ENCODE peak calls at places on chromosomes 16 and 17, in six cellular contexts. O is lower lobe of right lung; I is A549; R is left lung; W is mammary epithelial cell; U is CD8-positive, alpha-beta memory T cell. N is an unnamed sample.

GRCh38 chr16:70770968-70771552 is 29.9 kb downstream of the VAC14 start:
- DNase-seq in O (no peak), I (peak; percentile 70), R (peak; percentile 79), W (peak; percentile 47), U (peak; percentile 67), N (no peak)

GRCh38 chr16:678858-679807 is 1.1 kb upstream of the STUB1 start:
- DNase-seq in O (peak; percentile 80), I (peak; percentile 67), R (no peak), W (peak; percentile 30), U (peak; percentile 74), N (peak; percentile 34)

GRCh38 chr17:3918372-3919122 is 2.3 kb upstream of the P2RX1 start:
- DNase-seq in O (no peak), I (no peak), R (no peak), W (no peak), U (no peak), N (no peak)

GRCh38 chr17:12067425-12067824 is 46.7 kb downstream of the MAP2K4 start:
- DNase-seq in O (no peak), I (no peak), R (no peak), W (no peak), U (no peak), N (no peak)

GRCh38 chr16:85194528-85195270 is 82.4 kb upstream of the CIBAR2 start:
- DNase-seq in O (no peak), I (no peak), R (no peak), W (no peak), U (no peak), N (no peak)

GRCh38 chr17:75155191-75155601 is 884 bp upstream of the JPT1 start:
- DNase-seq in O (no peak), I (no peak), R (no peak), W (peak; percentile 19), U (no peak), N (no peak)

GRCh38 chr16:366476-366875 is 3.9 kb downstream of the MRPL28 start:
- DNase-seq in O (no peak), I (no peak), R (peak; percentile 33), W (no peak), U (no peak), N (no peak)

GRCh38 chr17:75277664-75278071 is 6.6 kb upstream of the MIF4GD start:
- DNase-seq in O (no peak), I (no peak), R (no peak), W (no peak), U (no peak), N (no peak)

GRCh38 chr16:64094170-64094960 is 1027.5 kb downstream of the CDH11 start:
- DNase-seq in O (no peak), I (no peak), R (no peak), W (no peak), U (no peak), N (no peak)

GRCh38 chr17:29291163-29291752 is 2.7 kb downstream of the NUFIP2 start:
- DNase-seq in O (no peak), I (peak; percentile 79), R (no peak), W (peak; percentile 70), U (no peak), N (no peak)

GRCh38 chr17:27338536-27338985 is 44.6 kb downstream of the WSB1 start:
- DNase-seq in O (no peak), I (no peak), R (no peak), W (no peak), U (no peak), N (no peak)

GRCh38 chr16:149024-149675 is 3.3 kb upstream of the HBZ start:
- DNase-seq in O (no peak), I (no peak), R (no peak), W (no peak), U (no peak), N (no peak)

GRCh38 chr16:3115561-3115960 is 3.2 kb downstream of the ZNF205 start:
- DNase-seq in O (no peak), I (no peak), R (no peak), W (no peak), U (no peak), N (no peak)

GRCh38 chr17:16820161-16820877 is 130.3 kb downstream of the CCDC144A start:
- DNase-seq in O (no peak), I (no peak), R (no peak), W (peak; percentile 72), U (no peak), N (no peak)

GRCh38 chr17:50184611-50185398 is 16.6 kb downstream of the COL1A1 start:
- DNase-seq in O (peak; percentile 78), I (no peak), R (peak; percentile 81), W (peak; percentile 55), U (no peak), N (no peak)

GRCh38 chr17:77160032-77160876 is 19.5 kb downstream of the SEC14L1 start:
- DNase-seq in O (no peak), I (no peak), R (no peak), W (no peak), U (no peak), N (no peak)
- H3K27ac ChIP-seq in O (peak overlapping the region; percentile 43), I (no peak overlapping the region), R (peak overlapping the region; percentile 38), W (no peak overlapping the region), U (no peak overlapping the region), N (no peak overlapping the region)

GRCh38 chr17:9206160-9206988 is 185.1 kb downstream of the NTN1 start:
- DNase-seq in O (no peak), I (no peak), R (peak; percentile 49), W (no peak), U (no peak), N (no peak)
- H3K4me3 ChIP-seq in O (no peak overlapping the region), I (no peak overlapping the region), R (no peak overlapping the region), W (no peak overlapping the region), U (no peak overlapping the region), N (no peak overlapping the region)

DNA sequence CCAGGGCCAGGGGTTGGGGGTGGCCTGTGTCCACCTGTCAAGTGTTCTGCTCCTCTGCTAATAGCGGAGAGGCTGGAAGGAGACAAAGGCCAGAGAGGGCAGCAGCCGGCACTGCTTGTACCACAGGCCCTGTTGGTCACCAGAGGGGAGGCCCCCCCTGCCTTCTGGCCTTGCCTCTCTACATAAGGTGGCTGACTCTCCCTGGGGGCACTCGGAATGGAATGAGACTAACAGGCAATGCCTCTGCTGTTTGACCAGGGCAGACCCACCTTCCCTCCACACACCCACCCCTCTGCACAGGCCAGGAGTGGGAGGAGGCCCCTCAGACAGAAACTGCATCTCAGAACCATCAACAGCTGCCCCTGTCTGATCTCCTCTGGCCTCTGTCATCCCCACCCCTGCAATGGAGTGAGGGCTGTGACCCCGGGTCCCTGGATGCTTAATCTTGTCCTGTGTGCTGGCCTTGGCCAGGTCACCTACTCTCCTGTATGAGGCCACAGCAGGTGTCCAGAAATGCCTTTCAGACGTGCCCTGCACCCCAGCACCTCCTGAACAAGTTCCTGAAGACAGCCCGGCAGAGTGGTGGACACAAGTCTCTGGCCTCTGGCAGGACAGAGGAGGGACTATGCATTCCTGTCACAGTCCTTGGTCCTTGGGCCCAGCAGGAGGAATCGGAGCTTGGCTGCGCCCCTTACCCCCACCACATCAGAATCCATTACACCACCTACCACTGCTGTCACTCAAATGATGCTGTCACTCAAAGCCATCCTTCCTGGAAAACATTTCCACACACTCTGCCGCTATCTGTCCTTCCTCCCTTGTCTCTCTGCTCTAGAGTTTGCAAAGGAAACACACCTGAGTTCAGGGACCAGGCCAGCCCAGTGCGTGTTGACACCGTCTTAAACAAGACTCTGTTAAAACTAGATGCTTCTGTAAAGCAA is 107.5 kb upstream of the ZNF750 start:
- DNase-seq in O (peak; percentile 41), I (no peak), R (no peak), W (no peak), U (peak; percentile 33), N (no peak)
- H3K9me3 ChIP-seq in O (peaks cover 27% of the 10 kb centered on the region), I (peaks cover 93% of the 10 kb centered on the region), R (no peaks in the 10 kb centered on the region), W (peaks cover 61% of the 10 kb centered on the region), U (peaks cover 13% of the 10 kb centered on the region), N (peaks cover 13% of the 10 kb centered on the region)

GRCh38 chr17:56309897-56310296 is 156.6 kb downstream of the ANKFN1 start:
- DNase-seq in O (no peak), I (peak; percentile 39), R (no peak), W (no peak), U (no peak), N (no peak)
- H3K27ac ChIP-seq in O (no peak overlapping the region), I (no peak overlapping the region), R (no peak overlapping the region), W (no peak overlapping the region), U (no peak overlapping the region), N (no peak overlapping the region)

GRCh38 chr16:11740567-11740966 is 2.1 kb downstream of the TXNDC11 start:
- DNase-seq in O (no peak), I (no peak), R (no peak), W (no peak), U (no peak), N (no peak)
- H3K4me3 ChIP-seq in O (peak overlapping the region; percentile 93), I (peak overlapping the region; percentile 87), R (peak overlapping the region; percentile 80), W (no peak overlapping the region), U (peak overlapping the region; percentile 84), N (no peak overlapping the region)

N was measured in effector memory CD4-positive, alpha-beta T cell.